ENCODE peak calls at places on chromosome 1, in four cellular contexts. W, T, V and A are unnamed samples.

GRCh38 chr1:184755226-184756065 is 788 bp upstream of the EDEM3 start:
- DNase-seq in W (peak; percentile 55), T (no peak), V (no peak), A (no peak)

GRCh38 chr1:160739098-160739511 is at the start of gene SLAMF7:
- DNase-seq in T (peak; percentile 29), W (no peak), V (no peak), A (no peak)

GRCh38 chr1:24688621-24689195 is 45.6 kb downstream of the SRRM1 start:
- DNase-seq in W (peak; percentile 55), T (peak; percentile 67), V (peak; percentile 76), A (peak; percentile 83)

GRCh38 chr1:111481387-111482221 is 7.8 kb downstream of the C1orf162 start:
- DNase-seq in V (peak; percentile 87), W (peak; percentile 45), T (peak; percentile 78), A (peak; percentile 71)

GRCh38 chr1:236673284-236673919 is 12.9 kb upstream of the ACTN2 start:
- DNase-seq in W (no peak), T (no peak), V (no peak), A (no peak)

GRCh38 chr1:18564661-18565060 is 66.0 kb upstream of the PAX7 start:
- DNase-seq in W (no peak), V (no peak), T (no peak), A (no peak)

GRCh38 chr1:1001057-1001630 is 1.2 kb upstream of the HES4 start:
- DNase-seq in W (no peak), V (no peak), T (no peak), A (no peak)

GRCh38 chr1:19468397-19468956 is 16.9 kb downstream of the CAPZB start:
- DNase-seq in T (no peak), W (no peak), V (peak; percentile 92), A (no peak)

GRCh38 chr1:72869441-72869840 is 587.1 kb upstream of the NEGR1 start:
- DNase-seq in V (no peak), T (no peak), W (no peak), A (no peak)

GRCh38 chr1:219505886-219506285 is 107.0 kb downstream of the ZC3H11B start:
- DNase-seq in V (no peak), T (no peak), W (peak; percentile 53), A (no peak)

GRCh38 chr1:2528016-2528415 is 1.6 kb upstream of the PANK4 start:
- DNase-seq in W (no peak), V (peak; percentile 49), T (no peak), A (no peak)

GRCh38 chr1:2525896-2526823 is at the start of gene PANK4:
- DNase-seq in T (peak; percentile 91), V (peak; percentile 92), W (peak; percentile 94), A (peak; percentile 91)

GRCh38 chr1:2527553-2527860 is 1.1 kb upstream of the PANK4 start:
- DNase-seq in W (no peak), T (no peak), V (peak; percentile 48), A (no peak)

GRCh38 chr1:2525524-2525895 is 886 bp downstream of the PANK4 start:
- DNase-seq in V (no peak), W (no peak), T (no peak), A (no peak)

DNA sequence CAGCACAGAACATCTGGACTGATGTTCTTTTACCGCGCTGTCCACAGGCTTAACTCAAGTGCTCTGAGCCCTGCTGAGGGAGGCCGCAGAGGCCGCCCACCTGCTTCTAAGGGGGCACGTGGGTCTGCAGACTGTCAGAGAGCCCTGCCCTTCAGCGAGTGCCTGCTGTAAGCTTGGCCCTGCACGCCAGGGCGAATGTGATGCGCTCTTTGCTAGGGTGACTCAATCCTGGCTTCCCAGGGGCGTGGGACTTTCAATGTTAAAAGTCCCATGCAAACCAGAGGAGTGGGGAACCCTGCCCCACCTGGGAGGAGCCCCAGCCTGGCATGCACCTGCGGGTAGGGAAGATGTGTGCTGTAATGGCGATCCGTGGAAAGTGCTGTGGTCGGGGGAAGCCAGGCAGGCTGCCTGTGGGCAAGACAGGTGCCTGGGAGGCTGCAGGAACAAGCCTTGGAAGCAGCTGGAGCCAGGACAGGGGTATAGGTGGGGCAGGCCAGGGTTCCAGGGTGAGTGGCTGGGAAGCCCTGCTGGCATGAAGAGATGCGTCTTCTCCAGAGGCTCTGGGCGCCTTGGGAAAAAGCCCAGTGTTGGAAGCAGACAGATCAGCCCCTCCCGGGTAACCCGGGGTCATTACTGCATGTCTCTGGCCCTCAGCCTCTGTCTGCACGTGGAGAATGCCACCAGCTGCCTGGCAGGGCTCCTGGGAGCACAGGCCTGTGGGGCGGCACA is 592 bp upstream of the PANK4 start:
- DNase-seq in W (peak; percentile 48), T (no peak), V (peak; percentile 52), A (no peak)
- H3K36me3 ChIP-seq in W (peaks cover 2% of the 10 kb centered on the region), T (peaks cover 2% of the 10 kb centered on the region), V (no peaks in the 10 kb centered on the region), A (peaks cover 27% of the 10 kb centered on the region)

GRCh38 chr1:39542924-39543323 is 33.7 kb downstream of the PABPC4 start:
- DNase-seq in T (no peak), V (no peak), W (no peak), A (no peak)

GRCh38 chr1:39544327-39544726 is 32.3 kb downstream of the PABPC4 start:
- DNase-seq in V (no peak), W (no peak), T (no peak), A (no peak)

GRCh38 chr1:39540504-39541031 is 36.0 kb downstream of the PABPC4 start:
- DNase-seq in V (no peak), W (peak; percentile 34), T (peak; percentile 48), A (no peak)

GRCh38 chr1:39545531-39545930 is 31.1 kb downstream of the PABPC4 start:
- DNase-seq in T (no peak), V (no peak), W (no peak), A (no peak)
- H3K36me3 ChIP-seq in T (peaks cover 20% of the 10 kb centered on the region), V (no peaks in the 10 kb centered on the region), W (no peaks in the 10 kb centered on the region), A (no peaks in the 10 kb centered on the region)

DNA sequence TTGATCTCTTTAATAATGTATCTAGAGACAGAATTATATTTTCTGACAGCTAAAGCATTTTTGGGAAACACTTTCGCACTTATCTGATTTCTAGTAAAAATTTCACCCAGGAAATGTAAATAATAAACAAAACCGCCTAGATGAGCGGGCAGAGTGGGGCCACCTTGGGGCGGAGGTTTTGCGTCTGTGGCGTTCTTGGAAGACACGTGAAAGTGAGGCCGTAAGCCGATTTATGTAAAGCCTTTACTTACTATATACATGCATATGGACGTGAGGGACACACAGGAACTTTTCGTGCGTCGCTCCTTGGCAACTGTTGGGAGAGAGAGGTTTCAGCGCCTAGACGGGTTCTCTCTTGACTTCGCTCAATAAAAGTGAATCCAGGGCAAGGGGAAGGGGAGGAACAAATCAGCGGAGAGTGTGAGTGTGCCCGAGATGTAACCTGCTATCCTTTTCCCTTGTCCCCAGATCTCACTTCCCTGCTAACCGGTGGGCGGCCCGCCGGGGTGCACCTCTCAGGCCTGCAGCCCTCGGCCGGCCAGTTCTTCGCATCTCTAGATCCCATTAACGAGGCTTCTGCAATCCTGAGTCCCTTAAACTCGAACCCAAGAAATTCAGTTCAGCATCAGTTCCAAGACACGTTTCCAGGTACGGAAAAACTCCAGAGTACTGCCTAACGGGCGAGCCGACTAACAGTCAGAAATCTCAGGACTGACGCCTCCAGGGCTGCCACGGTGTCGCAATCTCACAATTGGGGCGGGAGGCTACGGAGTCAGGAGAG is 1.7 kb downstream of the HLX start:
- DNase-seq in W (peak; percentile 42), T (peak; percentile 86), V (peak; percentile 68), A (no peak)
- H3K36me3 ChIP-seq in W (peaks cover 15% of the 10 kb centered on the region), T (peaks cover 16% of the 10 kb centered on the region), V (no peaks in the 10 kb centered on the region), A (peaks cover 44% of the 10 kb centered on the region)

GRCh38 chr1:52792002-52792401 is 50.6 kb upstream of the ZYG11A start:
- DNase-seq in T (no peak), V (no peak), W (peak; percentile 27), A (no peak)
- H3K36me3 ChIP-seq in T (peaks cover 9% of the 10 kb centered on the region), V (no peaks in the 10 kb centered on the region), W (no peaks in the 10 kb centered on the region), A (peaks cover 25% of the 10 kb centered on the region)

DNA sequence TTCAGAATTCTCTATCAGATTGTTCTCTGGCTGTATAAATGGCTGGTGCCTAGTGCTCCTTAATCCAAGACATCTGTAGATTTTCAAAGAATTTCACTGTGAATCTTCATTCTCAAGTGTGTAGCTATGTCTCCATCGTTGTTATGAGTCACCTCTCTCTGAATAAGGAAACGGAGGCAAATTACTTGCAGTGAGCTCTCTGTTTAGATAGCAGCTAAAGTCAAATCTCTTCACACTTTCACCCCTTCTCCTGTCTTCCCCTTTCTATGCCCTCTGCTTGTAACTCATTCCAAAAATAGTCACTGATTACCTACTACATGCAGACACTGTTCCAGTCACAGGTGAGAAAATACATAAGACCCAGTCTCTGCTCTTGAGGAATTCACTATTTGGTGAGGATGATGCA is 39.7 kb downstream of the CHML start:
- DNase-seq in T (no peak), W (peak; percentile 38), V (no peak), A (no peak)
- H3K36me3 ChIP-seq in T (peaks cover 1% of the 10 kb centered on the region), W (no peaks in the 10 kb centered on the region), V (no peaks in the 10 kb centered on the region), A (no peaks in the 10 kb centered on the region)

DNA sequence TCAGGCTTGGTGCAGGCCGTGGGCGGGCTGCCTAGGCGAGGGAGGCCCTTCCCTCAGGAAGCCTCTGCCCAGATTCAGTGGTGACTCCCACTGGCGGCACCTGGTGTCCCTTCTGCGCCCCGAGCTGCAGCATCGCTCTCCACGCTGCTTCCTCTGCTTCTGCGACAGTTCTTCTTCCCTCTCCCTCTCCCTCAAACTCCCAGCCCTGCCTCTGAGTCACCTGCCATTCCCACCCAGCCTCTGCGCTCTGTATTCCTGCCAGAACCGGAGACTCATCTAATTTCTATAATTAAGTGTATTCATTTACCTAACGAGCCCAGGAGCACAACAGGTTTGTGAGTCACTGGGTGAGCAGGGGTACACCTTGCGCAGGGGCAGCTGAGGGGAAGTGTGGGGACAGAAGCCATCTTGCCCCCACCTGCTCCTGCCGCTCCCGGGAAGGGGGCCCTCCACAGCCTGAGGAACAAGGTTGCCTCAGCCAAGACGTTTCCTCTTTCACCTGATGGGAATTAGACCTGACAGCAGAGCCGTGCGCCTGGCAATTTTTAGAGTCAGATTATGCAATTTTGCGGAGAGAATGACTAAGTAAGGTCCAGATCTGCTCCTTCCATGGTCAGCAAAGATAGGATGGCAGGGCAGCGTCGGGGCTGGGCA is 19.4 kb downstream of the KCNC4 start:
- DNase-seq in V (no peak), T (no peak), W (peak; percentile 33), A (no peak)
- H3K36me3 ChIP-seq in V (no peaks in the 10 kb centered on the region), T (peaks cover 25% of the 10 kb centered on the region), W (no peaks in the 10 kb centered on the region), A (peaks cover 6% of the 10 kb centered on the region)